ENCODE peak calls at places on chromosomes 3 and 15, in four cellular contexts. U is IMR-90, W is fibroblast of lung, Y is heart left ventricle. M is an unnamed sample.

GRCh38 chr3:194689493-194689901 is 3.8 kb downstream of the FAM43A start:
- DNase-seq in W (peak), U (peak), Y (no peak), M (no peak)

GRCh38 chr3:161197855-161198836 is 23.0 kb upstream of the NMD3 start:
- DNase-seq in U (no peak), Y (no peak), W (no peak), M (no peak)

GRCh38 chr3:47476644-47477199 is 981 bp upstream of the SCAP start:
- DNase-seq in Y (no peak), W (no peak), U (no peak), M (peak)

GRCh38 chr3:58333206-58334012 is 717 bp downstream of the PXK start:
- DNase-seq in Y (no peak), U (no peak), W (peak), M (peak)

GRCh38 chr15:67967871-67968423 is 86.2 kb upstream of the PIAS1 start:
- DNase-seq in U (peak), W (peak), Y (peak), M (peak)

GRCh38 chr3:155462672-155463071 is 169.2 kb upstream of the STRIT1 start:
- DNase-seq in U (no peak), W (no peak), Y (no peak), M (no peak)

GRCh38 chr3:112407888-112408702 is 75.1 kb downstream of the CD200 start:
- DNase-seq in W (no peak), U (no peak), Y (no peak), M (no peak)

GRCh38 chr3:189577290-189577951 is 53.8 kb upstream of the TP63 start:
- DNase-seq in W (no peak), Y (no peak), U (no peak), M (no peak)

GRCh38 chr15:38620108-38620507 is 55.5 kb upstream of the RASGRP1 start:
- DNase-seq in W (no peak), U (no peak), Y (no peak), M (no peak)

GRCh38 chr3:111072016-111072891 is 638 bp downstream of the NECTIN3 start:
- DNase-seq in Y (peak), U (peak), W (peak), M (peak)

GRCh38 chr3:138726966-138727365 is 107.8 kb downstream of the PIK3CB start:
- DNase-seq in W (peak), U (peak), Y (no peak), M (no peak)

GRCh38 chr15:88644741-88645140 is 5.9 kb downstream of the ISG20 start:
- DNase-seq in Y (no peak), W (no peak), U (no peak), M (no peak)

GRCh38 chr3:13160619-13161018 is 87.4 kb upstream of the IQSEC1 start:
- DNase-seq in Y (no peak), U (no peak), W (no peak), M (no peak)
- H3K4me3 ChIP-seq in Y (no peak), U (no peak), W (no peak), M (no peak)

DNA sequence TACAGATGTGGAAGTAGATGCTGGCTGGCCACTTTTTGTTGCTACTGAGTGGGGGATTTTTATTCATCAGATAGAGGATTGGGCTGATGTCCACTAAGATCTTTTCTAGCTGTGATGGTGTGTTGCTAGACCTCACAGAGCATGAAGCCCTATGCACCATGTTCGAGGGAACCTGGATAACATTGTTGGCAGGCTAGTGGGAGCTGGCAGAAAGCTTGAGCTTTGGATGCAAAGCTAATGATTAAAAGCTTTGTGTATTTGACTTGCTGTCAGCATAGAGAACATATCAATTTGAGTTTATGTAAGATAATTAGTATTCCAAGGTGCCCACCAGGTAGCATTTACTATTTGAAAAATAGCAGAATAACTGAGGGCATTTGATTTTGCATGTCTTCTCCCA is 59.1 kb downstream of the ST6GAL1 start:
- DNase-seq in Y (no peak), U (no peak), W (no peak), M (no peak)
- H3K27ac ChIP-seq in Y (peak), U (no peak), W (no peak), M (no peak)

DNA sequence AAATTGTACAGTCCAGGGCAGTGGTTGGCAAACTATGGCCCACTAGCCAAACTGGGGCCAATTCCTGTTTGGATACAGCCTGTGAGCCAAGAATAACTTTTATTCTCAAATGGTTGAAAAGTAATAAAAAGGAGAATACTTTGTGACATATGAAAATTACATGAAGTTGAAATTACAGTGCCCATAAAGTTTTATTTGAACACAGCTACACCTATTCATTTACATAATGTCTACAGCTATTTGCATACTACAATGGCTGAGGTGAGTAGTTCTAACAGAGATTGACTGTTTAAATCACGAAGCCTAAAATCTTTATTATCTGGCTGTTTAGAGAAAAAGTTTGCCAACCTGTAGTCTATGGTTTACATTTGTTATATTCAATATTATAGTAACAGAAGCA is 600.1 kb downstream of the MAGI1 start:
- DNase-seq in U (no peak), W (no peak), Y (no peak), M (no peak)
- H3K4me3 ChIP-seq in U (no peak), W (no peak), Y (no peak), M (no peak)

GRCh38 chr3:100492059-100492809 is at the start of gene TMEM45A:
- DNase-seq in W (peak), U (peak), Y (peak), M (peak)
- H3K27ac ChIP-seq in W (peak), U (peak), Y (peak), M (peak)

DNA sequence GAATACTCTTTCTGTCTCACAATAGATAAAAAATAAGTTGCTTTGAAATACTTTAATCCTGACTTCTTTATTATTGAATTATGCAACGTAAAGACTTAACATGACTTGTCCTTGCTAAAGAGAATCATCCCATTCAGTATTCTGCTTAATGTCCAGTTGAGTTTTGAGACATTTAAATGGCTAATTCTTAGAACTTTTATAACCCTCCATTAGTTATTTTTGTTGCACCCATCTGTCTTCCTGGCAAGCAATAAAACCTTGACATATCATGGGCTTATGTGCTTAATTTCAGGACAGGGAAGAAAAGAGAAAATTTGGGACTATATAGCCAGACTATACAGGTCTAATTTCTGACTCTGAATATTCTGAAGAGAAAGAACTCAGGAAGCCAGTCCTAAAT is 3.1 kb downstream of the SEC62 start:
- DNase-seq in Y (no peak), W (no peak), U (no peak), M (no peak)
- H3K4me3 ChIP-seq in Y (no peak), W (no peak), U (no peak), M (no peak)